ENCODE peak calls at places on chromosomes 5 and 9, in four cellular contexts. One of them, this sample, is unnamed.

GRCh38 chr5:149442563-149443182 is 63.6 kb upstream of the IL17B start:
- DNase-seq in cardiac muscle cell: peak
- DNase-seq in coronary artery: no peak
- DNase-seq in epithelial cell of esophagus: peak
- DNase-seq in this sample: peak

GRCh38 chr9:122819791-122820489 is 8.4 kb downstream of the PDCL start:
- DNase-seq in cardiac muscle cell: peak
- DNase-seq in coronary artery: no peak
- DNase-seq in epithelial cell of esophagus: no peak
- DNase-seq in this sample: no peak

GRCh38 chr5:120155873-120156272 is 308.2 kb upstream of the PRR16 start:
- DNase-seq in cardiac muscle cell: peak
- DNase-seq in coronary artery: no peak
- DNase-seq in epithelial cell of esophagus: peak
- DNase-seq in this sample: no peak

GRCh38 chr5:109550077-109550476 is 139.7 kb upstream of the MAN2A1 start:
- DNase-seq in cardiac muscle cell: no peak
- DNase-seq in coronary artery: no peak
- DNase-seq in epithelial cell of esophagus: no peak
- DNase-seq in this sample: no peak

GRCh38 chr9:27565669-27566068 is 7.6 kb downstream of the C9orf72 start:
- DNase-seq in cardiac muscle cell: no peak
- DNase-seq in coronary artery: no peak
- DNase-seq in epithelial cell of esophagus: no peak
- DNase-seq in this sample: no peak

GRCh38 chr9:12916037-12916436 is 141.2 kb downstream of the LURAP1L start:
- DNase-seq in cardiac muscle cell: peak
- DNase-seq in coronary artery: no peak
- DNase-seq in epithelial cell of esophagus: no peak
- DNase-seq in this sample: peak

GRCh38 chr5:180977852-180978251 is 10.8 kb upstream of the BTNL3 start:
- DNase-seq in cardiac muscle cell: no peak
- DNase-seq in coronary artery: no peak
- DNase-seq in epithelial cell of esophagus: no peak
- DNase-seq in this sample: no peak

GRCh38 chr5:11292648-11293356 is 531.8 kb upstream of the DAP start:
- DNase-seq in cardiac muscle cell: no peak
- DNase-seq in coronary artery: no peak
- DNase-seq in epithelial cell of esophagus: no peak
- DNase-seq in this sample: no peak

GRCh38 chr9:124257865-124258764 is at the start of gene NEK6:
- DNase-seq in cardiac muscle cell: peak
- DNase-seq in coronary artery: no peak
- DNase-seq in epithelial cell of esophagus: peak
- DNase-seq in this sample: peak

GRCh38 chr9:69655065-69655464 is 17.1 kb downstream of the APBA1 start:
- DNase-seq in cardiac muscle cell: no peak
- DNase-seq in coronary artery: no peak
- DNase-seq in epithelial cell of esophagus: no peak
- DNase-seq in this sample: no peak

GRCh38 chr5:97986069-97986468 is 787.4 kb upstream of the RGMB start:
- DNase-seq in cardiac muscle cell: peak
- DNase-seq in coronary artery: no peak
- DNase-seq in epithelial cell of esophagus: peak
- DNase-seq in this sample: peak

GRCh38 chr5:73759771-73760170 is 133.8 kb downstream of the ARHGEF28 start:
- DNase-seq in cardiac muscle cell: no peak
- DNase-seq in coronary artery: no peak
- DNase-seq in epithelial cell of esophagus: no peak
- DNase-seq in this sample: no peak

GRCh38 chr9:133374612-133375115 is 1.2 kb downstream of the SURF4 start:
- DNase-seq in cardiac muscle cell: peak
- DNase-seq in coronary artery: no peak
- DNase-seq in epithelial cell of esophagus: peak
- DNase-seq in this sample: peak

GRCh38 chr9:133377721-133378216 is 1.6 kb downstream of the STKLD1 start:
- DNase-seq in cardiac muscle cell: peak
- DNase-seq in coronary artery: no peak
- DNase-seq in epithelial cell of esophagus: peak
- DNase-seq in this sample: peak

GRCh38 chr9:133375724-133376654 is at the start of the genes STKLD1 and SURF4:
- DNase-seq in cardiac muscle cell: peak
- DNase-seq in coronary artery: peak
- DNase-seq in epithelial cell of esophagus: peak
- DNase-seq in this sample: peak

GRCh38 chr9:133372144-133372543 is 3.7 kb downstream of the SURF4 start:
- DNase-seq in cardiac muscle cell: no peak
- DNase-seq in coronary artery: no peak
- DNase-seq in epithelial cell of esophagus: no peak
- DNase-seq in this sample: no peak

DNA sequence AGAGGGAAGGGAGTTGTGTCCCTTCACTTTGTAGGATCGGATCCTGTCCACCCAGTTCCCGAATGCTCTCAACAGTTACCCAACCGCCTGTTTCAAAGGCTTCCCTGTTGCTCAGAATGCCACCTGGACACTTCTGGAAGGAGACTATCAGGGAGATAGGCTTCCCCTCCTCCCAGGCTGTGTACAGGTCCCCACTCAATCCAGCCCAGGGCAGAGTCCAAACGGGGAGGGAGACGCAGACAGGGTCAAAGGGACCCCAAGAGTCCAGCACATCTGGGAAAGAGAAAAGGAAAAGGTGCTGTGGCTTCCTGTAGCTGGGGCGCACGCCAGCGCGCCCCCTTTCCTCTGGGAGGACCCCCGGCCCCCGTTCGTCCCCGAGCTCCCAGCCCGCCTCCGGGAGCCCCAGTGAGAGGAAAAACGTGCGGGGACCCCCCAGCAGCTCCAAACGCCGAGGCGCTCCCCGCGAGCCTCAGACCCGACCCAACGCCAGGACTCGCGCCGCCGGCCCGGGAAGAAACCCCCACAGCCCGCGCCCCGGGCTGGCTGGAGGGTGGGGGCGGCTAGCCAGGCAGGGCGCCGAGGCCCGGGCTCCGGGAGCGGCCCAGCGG is 640 bp downstream of the SURF4 start:
- DNase-seq in cardiac muscle cell: peak
- DNase-seq in coronary artery: no peak
- DNase-seq in epithelial cell of esophagus: peak
- DNase-seq in this sample: peak
- TF ChIP-seq CTCF in cardiac muscle cell: no peak
- TF ChIP-seq CTCF in coronary artery: no peak
- TF ChIP-seq CTCF in epithelial cell of esophagus: no peak
- TF ChIP-seq CTCF in this sample: peak

GRCh38 chr9:131734165-131734610 is 5.7 kb downstream of the RAPGEF1 start:
- DNase-seq in cardiac muscle cell: peak
- DNase-seq in coronary artery: no peak
- DNase-seq in epithelial cell of esophagus: no peak
- DNase-seq in this sample: peak
- H3K4me3 ChIP-seq in cardiac muscle cell: no peak
- H3K4me3 ChIP-seq in coronary artery: no peak
- H3K4me3 ChIP-seq in epithelial cell of esophagus: no peak
- H3K4me3 ChIP-seq in this sample: no peak

GRCh38 chr5:41524174-41524573 is 13.8 kb upstream of the PLCXD3 start:
- DNase-seq in cardiac muscle cell: peak
- DNase-seq in coronary artery: no peak
- DNase-seq in epithelial cell of esophagus: peak
- DNase-seq in this sample: no peak
- TF ChIP-seq CTCF in cardiac muscle cell: peak
- TF ChIP-seq CTCF in coronary artery: no peak
- TF ChIP-seq CTCF in epithelial cell of esophagus: peak
- TF ChIP-seq CTCF in this sample: no peak

GRCh38 chr5:14675309-14675708 is 10.8 kb downstream of the OTULIN start:
- DNase-seq in cardiac muscle cell: no peak
- DNase-seq in coronary artery: no peak
- DNase-seq in epithelial cell of esophagus: no peak
- DNase-seq in this sample: no peak
- H3K4me3 ChIP-seq in cardiac muscle cell: no peak
- H3K4me3 ChIP-seq in coronary artery: no peak
- H3K4me3 ChIP-seq in epithelial cell of esophagus: no peak
- H3K4me3 ChIP-seq in this sample: no peak

DNA sequence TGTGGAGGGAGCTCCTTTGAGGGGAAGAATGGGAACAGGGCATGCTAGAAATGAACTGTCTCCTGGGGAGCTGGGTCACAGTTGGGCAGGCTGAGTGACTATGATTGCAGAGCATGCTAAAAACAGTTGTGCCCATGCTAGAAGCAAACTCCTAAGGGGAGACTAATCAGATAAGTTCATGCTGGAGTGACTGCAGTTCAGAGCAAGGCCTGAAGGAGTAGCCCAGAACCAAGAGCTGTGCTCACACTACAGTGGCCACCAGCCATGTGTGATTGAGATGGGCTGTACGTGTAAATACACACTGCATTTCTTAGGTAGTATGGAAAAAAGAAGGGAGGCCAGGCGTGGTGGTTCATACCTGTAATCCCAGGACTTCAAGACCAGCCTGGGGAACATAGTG is 10.3 kb upstream of the AK1 start:
- DNase-seq in cardiac muscle cell: no peak
- DNase-seq in coronary artery: no peak
- DNase-seq in epithelial cell of esophagus: no peak
- DNase-seq in this sample: no peak
- TF ChIP-seq CTCF in cardiac muscle cell: no peak
- TF ChIP-seq CTCF in coronary artery: no peak
- TF ChIP-seq CTCF in epithelial cell of esophagus: no peak
- TF ChIP-seq CTCF in this sample: no peak

GRCh38 chr9:129609486-129610192 is 11.3 kb downstream of the C9orf50 start:
- DNase-seq in cardiac muscle cell: peak
- DNase-seq in coronary artery: peak
- DNase-seq in epithelial cell of esophagus: no peak
- DNase-seq in this sample: peak
- H3K4me3 ChIP-seq in cardiac muscle cell: peak
- H3K4me3 ChIP-seq in coronary artery: peak
- H3K4me3 ChIP-seq in epithelial cell of esophagus: no peak
- H3K4me3 ChIP-seq in this sample: peak

GRCh38 chr9:31314241-31314640 is 1070.2 kb upstream of the ACO1 start:
- DNase-seq in cardiac muscle cell: no peak
- DNase-seq in coronary artery: no peak
- DNase-seq in epithelial cell of esophagus: no peak
- DNase-seq in this sample: no peak
- TF ChIP-seq CTCF in cardiac muscle cell: no peak
- TF ChIP-seq CTCF in coronary artery: no peak
- TF ChIP-seq CTCF in epithelial cell of esophagus: no peak
- TF ChIP-seq CTCF in this sample: no peak

GRCh38 chr5:76524872-76525271 is 98.3 kb downstream of the F2RL2 start:
- DNase-seq in cardiac muscle cell: no peak
- DNase-seq in coronary artery: no peak
- DNase-seq in epithelial cell of esophagus: no peak
- DNase-seq in this sample: no peak

GRCh38 chr5:76522103-76522942 is 100.9 kb downstream of the F2RL2 start:
- DNase-seq in cardiac muscle cell: no peak
- DNase-seq in coronary artery: no peak
- DNase-seq in epithelial cell of esophagus: no peak
- DNase-seq in this sample: no peak

GRCh38 chr5:76521240-76521758 is 101.9 kb downstream of the F2RL2 start:
- DNase-seq in cardiac muscle cell: peak
- DNase-seq in coronary artery: no peak
- DNase-seq in epithelial cell of esophagus: peak
- DNase-seq in this sample: peak

GRCh38 chr5:76526950-76527349 is 96.3 kb downstream of the F2RL2 start:
- DNase-seq in cardiac muscle cell: no peak
- DNase-seq in coronary artery: no peak
- DNase-seq in epithelial cell of esophagus: no peak
- DNase-seq in this sample: no peak

DNA sequence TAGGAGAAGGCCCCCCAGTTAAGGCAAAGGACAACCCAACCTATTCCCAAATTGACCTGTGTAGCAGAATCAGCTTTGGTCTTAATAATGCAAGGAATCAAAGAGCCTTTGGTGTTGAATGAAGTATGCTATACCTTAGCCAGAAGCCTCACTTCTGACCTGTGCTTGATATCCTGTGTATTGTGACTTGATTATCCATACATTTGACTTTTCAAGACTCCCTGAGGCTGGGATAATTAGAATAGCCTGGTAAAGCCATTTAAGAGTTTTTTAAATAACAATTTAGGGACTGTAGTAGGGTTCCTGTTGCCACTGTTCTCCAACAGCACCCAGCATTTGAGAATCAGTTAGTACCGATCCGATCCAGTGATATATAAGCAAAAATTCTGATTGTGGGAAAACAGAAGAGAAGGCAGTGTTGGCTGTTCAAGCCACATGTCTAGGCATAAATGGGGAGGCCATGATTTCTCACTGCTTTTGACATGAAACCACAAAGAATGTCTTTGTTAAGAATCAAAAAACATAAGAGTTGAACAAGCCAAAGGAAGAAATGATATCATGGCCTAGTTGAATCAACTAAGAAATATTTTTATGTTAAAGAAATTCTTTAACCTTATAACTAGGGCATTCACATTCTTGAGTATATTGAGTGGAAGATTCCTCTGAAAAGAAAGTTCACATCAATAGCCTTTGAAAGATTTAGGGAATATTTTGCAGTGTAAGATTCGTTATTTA is 98.9 kb downstream of the F2RL2 start:
- DNase-seq in cardiac muscle cell: no peak
- DNase-seq in coronary artery: no peak
- DNase-seq in epithelial cell of esophagus: no peak
- DNase-seq in this sample: no peak
- H3K4me3 ChIP-seq in cardiac muscle cell: no peak
- H3K4me3 ChIP-seq in coronary artery: no peak
- H3K4me3 ChIP-seq in epithelial cell of esophagus: no peak
- H3K4me3 ChIP-seq in this sample: no peak

GRCh38 chr5:75167345-75167744 is 69.3 kb downstream of the ANKRD31 start:
- DNase-seq in cardiac muscle cell: peak
- DNase-seq in coronary artery: no peak
- DNase-seq in epithelial cell of esophagus: peak
- DNase-seq in this sample: peak
- TF ChIP-seq CTCF in cardiac muscle cell: peak
- TF ChIP-seq CTCF in coronary artery: no peak
- TF ChIP-seq CTCF in epithelial cell of esophagus: peak
- TF ChIP-seq CTCF in this sample: peak

DNA sequence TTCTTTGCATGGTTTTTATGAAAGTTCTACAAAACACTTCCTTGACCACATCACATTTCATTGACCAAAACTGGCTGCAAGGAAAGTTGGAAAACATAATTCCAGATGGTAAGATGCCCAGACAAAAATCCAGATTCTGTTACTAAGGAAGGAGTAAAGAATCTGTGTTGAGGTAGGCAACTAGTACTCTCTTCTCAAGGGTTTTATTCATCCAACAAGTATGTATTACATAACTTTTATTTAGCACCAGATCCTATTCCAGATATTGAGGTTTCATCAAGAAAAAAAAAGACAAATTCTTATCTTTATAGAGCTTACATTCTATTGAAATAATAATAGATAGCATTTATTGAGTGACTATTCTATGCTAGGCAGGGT is 43.2 kb upstream of the UGCG start:
- DNase-seq in cardiac muscle cell: no peak
- DNase-seq in coronary artery: no peak
- DNase-seq in epithelial cell of esophagus: no peak
- DNase-seq in this sample: peak
- H3K4me3 ChIP-seq in cardiac muscle cell: no peak
- H3K4me3 ChIP-seq in coronary artery: no peak
- H3K4me3 ChIP-seq in epithelial cell of esophagus: no peak
- H3K4me3 ChIP-seq in this sample: no peak

This sample was measured in AG10803.